ENCODE peak calls at places on chromosomes 4 and X, in five cellular contexts. Y is NCI-H1417 treated with DMSO at 0.1 percent for 48 hours, A is esophagus squamous epithelium, Z is mesenchymal stem cell, C is GM12892. K is an unnamed sample.

GRCh38 chr4:47239649-47240048 is 208.3 kb downstream of the GABRB1 start:
- DNase-seq in Y (no peak), A (no peak), Z (no peak), C (no peak), K (no peak)

GRCh38 chr4:53716471-53717063 is 125.3 kb upstream of the LNX1 start:
- DNase-seq in Y (no peak), A (no peak), Z (no peak), C (no peak), K (no peak)

GRCh38 chr4:21744046-21744445 is 204.5 kb downstream of the KCNIP4 start:
- DNase-seq in Y (no peak), A (no peak), Z (no peak), C (no peak), K (no peak)

GRCh38 chr4:43496602-43497001 is 604.1 kb downstream of the GRXCR1 start:
- DNase-seq in Y (no peak), A (no peak), Z (no peak), C (no peak), K (no peak)

GRCh38 chr4:186689476-186689875 is 34.2 kb downstream of the FAT1 start:
- DNase-seq in Y (no peak), A (no peak), Z (no peak), C (no peak), K (no peak)

GRCh38 chrX:24298191-24298590 is 15.7 kb downstream of the SUPT20HL2 start:
- DNase-seq in Y (no peak), A (no peak), Z (peak; percentile 4), C (no peak), K (no peak)

GRCh38 chr4:40321671-40322131 is 13.4 kb upstream of the CHRNA9 start:
- DNase-seq in Y (peak; percentile 21), A (no peak), Z (peak; percentile 86), C (no peak), K (no peak)

GRCh38 chrX:130539721-130540321 is 138.0 kb downstream of the RBMX2 start:
- DNase-seq in Y (peak; percentile 5), A (no peak), Z (peak; percentile 28), C (no peak), K (no peak)

GRCh38 chrX:148417934-148418333 is 82.5 kb upstream of the AFF2 start:
- DNase-seq in Y (no peak), A (no peak), Z (no peak), C (no peak), K (no peak)

GRCh38 chr4:1852904-1853623 is 2.9 kb downstream of the LETM1 start:
- DNase-seq in Y (no peak), A (no peak), Z (no peak), C (no peak), K (no peak)

GRCh38 chr4:154998284-154998683 is 210.2 kb upstream of the NPY2R start:
- DNase-seq in Y (no peak), A (no peak), Z (no peak), C (no peak), K (no peak)

GRCh38 chr4:185470503-185471195 is 884 bp downstream of the CCDC110 start:
- DNase-seq in Y (no peak), A (peak; percentile 21), Z (peak; percentile 26), C (no peak), K (no peak)

GRCh38 chrX:39309721-39310152 is 508.5 kb downstream of the MID1IP1 start:
- DNase-seq in Y (no peak), A (no peak), Z (peak; percentile 66), C (no peak), K (no peak)

GRCh38 chrX:136665258-136665900 is 17.4 kb downstream of the CD40LG start:
- DNase-seq in Y (no peak), A (no peak), Z (no peak), C (no peak), K (no peak)

GRCh38 chr4:40897557-40898203 is 147.9 kb downstream of the NSUN7 start:
- DNase-seq in Y (no peak), A (no peak), Z (peak; percentile 63), C (peak; percentile 49), K (no peak)

GRCh38 chr4:41611881-41612871 is 74.2 kb downstream of the LIMCH1 start:
- DNase-seq in Y (no peak), A (no peak), Z (peak; percentile 55), C (no peak), K (no peak)

GRCh38 chr4:73831569-73831968 is 4.9 kb upstream of the CXCL6 start:
- DNase-seq in Y (no peak), A (no peak), Z (no peak), C (no peak), K (no peak)

GRCh38 chrX:82961129-82961528 is 547.0 kb upstream of the POU3F4 start:
- DNase-seq in Y (no peak), A (no peak), Z (no peak), C (no peak), K (no peak)